ENCODE peak calls at places on chromosomes 1 and 21, in eight cellular contexts. N, S, G, T, D, M, F and W are unnamed samples.

GRCh38 chr1:5891736-5892135 is 100.5 kb downstream of the NPHP4 start:
- DNase-seq in N (no peak), S (peak), G (no peak), T (no peak), D (no peak), M (no peak), F (no peak), W (no peak)

GRCh38 chr1:47547753-47548152 is 109.9 kb downstream of the FOXD2 start:
- DNase-seq in N (no peak), S (peak), G (no peak), T (no peak), D (no peak), M (no peak), F (no peak), W (no peak)

GRCh38 chr1:155086182-155086741 is 7.6 kb downstream of the EFNA3 start:
- DNase-seq in N (peak), S (no peak), G (peak), T (peak), D (no peak), M (peak), F (peak), W (peak)

GRCh38 chr1:193539731-193540459 is 353.5 kb upstream of the B3GALT2 start:
- DNase-seq in N (no peak), S (no peak), G (no peak), T (no peak), D (no peak), M (no peak), F (no peak), W (no peak)

GRCh38 chr1:28067523-28068090 is 20.8 kb downstream of the EYA3 start:
- DNase-seq in N (no peak), S (peak), G (no peak), T (no peak), D (no peak), M (no peak), F (no peak), W (no peak)

GRCh38 chr1:41366428-41367101 is 5.3 kb downstream of the FOXO6 start:
- DNase-seq in N (no peak), S (no peak), G (peak), T (peak), D (no peak), M (no peak), F (no peak), W (peak)

GRCh38 chr1:85734961-85735360 is 26.7 kb upstream of the ZNHIT6 start:
- DNase-seq in N (no peak), S (no peak), G (no peak), T (no peak), D (no peak), M (no peak), F (no peak), W (no peak)

GRCh38 chr1:19765623-19766022 is 34.1 kb downstream of the TMCO4 start:
- DNase-seq in N (no peak), S (peak), G (no peak), T (no peak), D (no peak), M (peak), F (no peak), W (no peak)

GRCh38 chr1:41840592-41841246 is 78.0 kb downstream of the HIVEP3 start:
- DNase-seq in N (no peak), S (no peak), G (no peak), T (no peak), D (no peak), M (no peak), F (peak), W (no peak)

GRCh38 chr1:75471245-75471644 is 139.7 kb downstream of the SLC44A5 start:
- DNase-seq in N (no peak), S (no peak), G (no peak), T (no peak), D (no peak), M (no peak), F (no peak), W (no peak)

GRCh38 chr1:197429372-197429771 is 161.3 kb downstream of the CRB1 start:
- DNase-seq in N (no peak), S (no peak), G (no peak), T (no peak), D (no peak), M (no peak), F (no peak), W (no peak)

GRCh38 chr21:28256420-28256831 is 736.3 kb downstream of the LTN1 start:
- DNase-seq in N (no peak), S (peak), G (no peak), T (no peak), D (no peak), M (no peak), F (no peak), W (peak)

GRCh38 chr21:44969965-44970755 is 30.3 kb downstream of the SLX9 start:
- DNase-seq in N (peak), S (peak), G (no peak), T (no peak), D (no peak), M (no peak), F (no peak), W (no peak)

GRCh38 chr1:214547747-214548146 is 3.7 kb downstream of the PTPN14 start:
- DNase-seq in N (no peak), S (no peak), G (no peak), T (no peak), D (no peak), M (no peak), F (no peak), W (no peak)

GRCh38 chr1:170461762-170462384 is 70.1 kb upstream of the GORAB start:
- DNase-seq in N (no peak), S (peak), G (peak), T (no peak), D (no peak), M (no peak), F (no peak), W (peak)

GRCh38 chr1:47887060-47887851 is 109.9 kb downstream of the TRABD2B start:
- DNase-seq in N (no peak), S (no peak), G (no peak), T (no peak), D (no peak), M (no peak), F (no peak), W (no peak)

GRCh38 chr1:184813528-184814089 is 59.0 kb upstream of the EDEM3 start:
- DNase-seq in N (no peak), S (no peak), G (no peak), T (no peak), D (no peak), M (no peak), F (no peak), W (no peak)

GRCh38 chr21:44456207-44456914 is 1.1 kb downstream of the LRRC3 start:
- DNase-seq in N (no peak), S (no peak), G (no peak), T (no peak), D (no peak), M (no peak), F (no peak), W (no peak)

GRCh38 chr1:25033030-25033827 is 103.2 kb upstream of the RUNX3 start:
- DNase-seq in N (no peak), S (no peak), G (no peak), T (no peak), D (no peak), M (no peak), F (no peak), W (no peak)

GRCh38 chr1:25031601-25031965 is 101.5 kb upstream of the RUNX3 start:
- DNase-seq in N (no peak), S (no peak), G (no peak), T (no peak), D (no peak), M (no peak), F (no peak), W (no peak)

GRCh38 chr1:25028910-25029599 is 99.0 kb upstream of the RUNX3 start:
- DNase-seq in N (no peak), S (no peak), G (no peak), T (no peak), D (no peak), M (no peak), F (no peak), W (no peak)

GRCh38 chr1:25031966-25032667 is 102.0 kb upstream of the RUNX3 start:
- DNase-seq in N (peak), S (peak), G (no peak), T (peak), D (no peak), M (no peak), F (peak), W (peak)

GRCh38 chr1:25030674-25031589 is 100.9 kb upstream of the RUNX3 start:
- DNase-seq in N (peak), S (peak), G (no peak), T (no peak), D (no peak), M (no peak), F (no peak), W (no peak)
- TF ChIP-seq POLR2A in N (no peak), S (no peak), G (no peak), T (no peak), D (no peak), M (no peak), F (no peak), W (no peak)

GRCh38 chr1:245825128-245825901 is 670.5 kb downstream of the KIF26B start:
- DNase-seq in N (no peak), S (peak), G (no peak), T (no peak), D (no peak), M (no peak), F (no peak), W (no peak)
- TF ChIP-seq CTCF in N (no peak), S (no peak), G (no peak), T (no peak), D (no peak), M (no peak), F (no peak), W (no peak)

DNA sequence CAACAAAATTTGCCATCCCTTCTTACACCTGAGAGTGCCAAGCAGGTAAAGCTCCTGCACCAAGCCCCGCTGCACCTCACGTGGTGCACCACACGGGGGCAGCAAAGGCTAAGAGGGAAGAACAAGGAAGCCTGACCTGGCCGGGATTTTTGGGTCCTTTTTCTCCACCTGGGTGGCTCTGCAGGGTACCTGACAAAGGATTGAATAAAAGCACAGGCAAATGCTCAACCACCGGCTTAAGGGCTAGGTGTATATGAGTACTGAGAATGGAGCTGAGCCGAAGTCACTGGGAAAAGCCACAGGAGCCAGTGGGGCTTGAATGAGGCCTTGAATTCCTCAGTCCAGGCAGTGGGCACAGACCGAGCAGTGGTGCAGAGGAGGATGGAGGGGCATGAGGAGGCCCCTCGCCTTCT is 36.4 kb downstream of the ZNF697 start:
- DNase-seq in N (peak), S (no peak), G (peak), T (peak), D (no peak), M (peak), F (peak), W (peak)
- H3K27ac ChIP-seq in N (no peak), S (no peak), G (no peak), T (no peak), D (no peak), M (no peak), F (no peak), W (no peak)

DNA sequence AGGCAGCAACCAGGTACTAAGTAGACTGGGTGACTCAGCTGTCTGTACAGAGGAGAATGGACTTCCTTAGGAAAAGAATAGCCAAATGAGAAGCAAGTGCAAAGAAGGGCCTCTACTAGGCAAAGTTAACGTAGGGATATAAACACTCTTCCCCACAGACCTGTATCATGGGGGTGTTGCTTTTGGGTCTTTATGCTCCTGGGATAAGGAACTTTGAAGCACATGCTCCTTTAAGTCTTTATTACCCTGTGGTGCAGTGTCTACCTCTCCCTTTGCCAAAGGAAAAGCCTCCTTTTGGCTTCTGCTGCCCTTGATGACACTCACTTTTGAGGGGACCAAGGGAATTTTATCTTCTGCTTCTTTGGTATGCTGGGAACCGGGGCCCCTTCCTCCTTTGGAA is 5.0 kb downstream of the RFX5 start:
- DNase-seq in N (no peak), S (no peak), G (no peak), T (no peak), D (no peak), M (no peak), F (no peak), W (no peak)
- TF ChIP-seq POLR2A in N (no peak), S (no peak), G (no peak), T (no peak), D (no peak), M (no peak), F (no peak), W (no peak)